ENCODE peak calls at places on chromosomes 4 and X, in five cellular contexts. M, U, Z, O and E are unnamed samples.

GRCh38 chr4:119040261-119040660 is 95.4 kb upstream of the MYOZ2 start:
- DNase-seq in M (no peak), U (no peak), Z (no peak), O (no peak), E (no peak)

GRCh38 chr4:138242830-138243149 is 641 bp upstream of the SLC7A11 start:
- DNase-seq in M (no peak), U (no peak), Z (no peak), O (no peak), E (no peak)

GRCh38 chr4:6594341-6594740 is 19.4 kb downstream of the MAN2B2 start:
- DNase-seq in M (no peak), U (no peak), Z (no peak), O (no peak), E (no peak)

GRCh38 chr4:145099653-145100052 is 1.5 kb downstream of the ABCE1 start:
- DNase-seq in M (no peak), U (no peak), Z (no peak), O (no peak), E (no peak)

GRCh38 chr4:143396695-143397094 is 60.0 kb downstream of the GAB1 start:
- DNase-seq in M (no peak), U (no peak), Z (no peak), O (no peak), E (no peak)

GRCh38 chr4:77538574-77539157 is 67.0 kb upstream of the CXCL13 start:
- DNase-seq in M (peak), U (no peak), Z (no peak), O (peak), E (no peak)

GRCh38 chr4:147823135-147823534 is 91.2 kb downstream of the ARHGAP10 start:
- DNase-seq in M (no peak), U (no peak), Z (no peak), O (no peak), E (no peak)

GRCh38 chrX:40077906-40078305 is 19.9 kb downstream of the BCOR start:
- DNase-seq in M (no peak), U (no peak), Z (no peak), O (no peak), E (no peak)

GRCh38 chrX:10017866-10018265 is 50.7 kb downstream of the CLDN34 start:
- DNase-seq in M (no peak), U (no peak), Z (peak), O (no peak), E (no peak)

GRCh38 chrX:123629502-123629901 is 103.3 kb downstream of the THOC2 start:
- DNase-seq in M (no peak), U (no peak), Z (no peak), O (no peak), E (no peak)

GRCh38 chr4:105145059-105145912 is 1.4 kb upstream of the TET2 start:
- DNase-seq in M (no peak), U (peak), Z (no peak), O (no peak), E (no peak)

GRCh38 chrX:63434665-63435064 is 83.5 kb upstream of the SPIN4 start:
- DNase-seq in M (no peak), U (no peak), Z (no peak), O (no peak), E (no peak)

GRCh38 chr4:577499-578450 is 1.7 kb upstream of the TMEM271 start:
- DNase-seq in M (peak), U (no peak), Z (no peak), O (no peak), E (no peak)